ENCODE peak calls at places on chromosomes 3 and 15, in four cellular contexts. P, E, G and J are unnamed samples.
A peak's percentile ranks its signal among the peaks of the same experiment; 100 is the strongest.

GRCh38 chr3:184491867-184492615 is 69.5 kb upstream of the EPHB3 start:
- DNase-seq in P (no peak), E (peak; percentile 67), G (no peak), J (peak; percentile 69)

GRCh38 chr3:16060358-16060852 is 114.1 kb upstream of the GALNT15 start:
- DNase-seq in P (no peak), E (peak; percentile 86), G (peak; percentile 70), J (peak; percentile 80)

GRCh38 chr3:46960081-46960701 is 16.4 kb downstream of the CCDC12 start:
- DNase-seq in P (peak; percentile 47), E (no peak), G (no peak), J (peak; percentile 63)

GRCh38 chr3:128080323-128080898 is 28.2 kb downstream of the SEC61A1 start:
- DNase-seq in P (no peak), E (no peak), G (no peak), J (no peak)

GRCh38 chr15:57599299-57599810 is 7.7 kb downstream of the MYZAP start:
- DNase-seq in P (no peak), E (no peak), G (no peak), J (no peak)

GRCh38 chr3:125191256-125191655 is 21.3 kb downstream of the SLC12A8 start:
- DNase-seq in P (no peak), E (no peak), G (no peak), J (no peak)

GRCh38 chr3:138608322-138609214 is at the start of gene FAIM:
- DNase-seq in P (peak; percentile 71), E (peak; percentile 87), G (peak; percentile 72), J (peak; percentile 92)

GRCh38 chr3:94440767-94441493 is 378.1 kb downstream of the NSUN3 start:
- DNase-seq in P (no peak), E (no peak), G (no peak), J (no peak)

GRCh38 chr15:70528270-70528706 is 235.1 kb downstream of the UACA start:
- DNase-seq in P (no peak), E (no peak), G (no peak), J (no peak)

GRCh38 chr3:50572801-50573371 is 3.6 kb downstream of the HEMK1 start:
- DNase-seq in P (no peak), E (no peak), G (no peak), J (no peak)

GRCh38 chr3:66138336-66139234 is 82.2 kb upstream of the SLC25A26 start:
- DNase-seq in P (peak; percentile 79), E (no peak), G (peak; percentile 33), J (no peak)

GRCh38 chr3:186922790-186923189 is 7.5 kb upstream of the ST6GAL1 start:
- DNase-seq in P (no peak), E (no peak), G (no peak), J (no peak)

GRCh38 chr15:23646165-23647000 is 1.3 kb downstream of the MAGEL2 start:
- DNase-seq in P (no peak), E (peak; percentile 42), G (no peak), J (no peak)

GRCh38 chr3:67685499-67685898 is 31.1 kb upstream of the SUCLG2 start:
- DNase-seq in P (no peak), E (no peak), G (no peak), J (no peak)

GRCh38 chr15:48413304-48413703 is 82.1 kb downstream of the DUT start:
- DNase-seq in P (no peak), E (no peak), G (no peak), J (no peak)

GRCh38 chr15:58773024-58773423 is 1.9 kb downstream of the MINDY2 start:
- DNase-seq in P (no peak), E (no peak), G (no peak), J (no peak)

GRCh38 chr15:62665449-62665848 is 377.1 kb upstream of the TPM1 start:
- DNase-seq in P (no peak), E (no peak), G (no peak), J (no peak)

GRCh38 chr3:123328851-123329635 is 119.8 kb downstream of the ADCY5 start:
- DNase-seq in P (peak; percentile 84), E (peak; percentile 86), G (peak; percentile 80), J (peak; percentile 88)

GRCh38 chr15:49649987-49650386 is 29.1 kb downstream of the DTWD1 start:
- DNase-seq in P (no peak), E (no peak), G (no peak), J (no peak)

GRCh38 chr15:75544273-75544862 is 34.7 kb downstream of the PTPN9 start:
- DNase-seq in P (no peak), E (no peak), G (no peak), J (no peak)

GRCh38 chr15:81001180-81002003 is 669 bp downstream of the TLNRD1 start:
- DNase-seq in P (peak; percentile 77), E (peak; percentile 75), G (peak; percentile 69), J (peak; percentile 90)

GRCh38 chr3:165378761-165379160 is 182.6 kb upstream of the SLITRK3 start:
- DNase-seq in P (no peak), E (no peak), G (no peak), J (no peak)

GRCh38 chr3:131555456-131555855 is 52.7 kb upstream of the MRPL3 start:
- DNase-seq in P (no peak), E (no peak), G (no peak), J (no peak)

GRCh38 chr15:72146221-72146620 is 28.0 kb downstream of the SENP8 start:
- DNase-seq in P (no peak), E (no peak), G (no peak), J (no peak)

GRCh38 chr15:73246898-73247297 is 121.9 kb downstream of the HCN4 start:
- DNase-seq in P (no peak), E (no peak), G (no peak), J (no peak)

GRCh38 chr3:44173263-44173662 is 68.4 kb upstream of the TOPAZ1 start:
- DNase-seq in P (no peak), E (no peak), G (no peak), J (no peak)

GRCh38 chr3:11499144-11499543 is 144.6 kb downstream of the VGLL4 start:
- DNase-seq in P (no peak), E (no peak), G (no peak), J (no peak)

GRCh38 chr15:51802593-51802992 is 26.9 kb upstream of the TMOD3 start:
- DNase-seq in P (no peak), E (no peak), G (no peak), J (no peak)

GRCh38 chr3:167723025-167723512 is 11.6 kb downstream of the PDCD10 start:
- DNase-seq in P (no peak), E (no peak), G (no peak), J (no peak)

GRCh38 chr3:71658131-71658530 is 67.1 kb downstream of the EIF4E3 start:
- DNase-seq in P (no peak), E (peak; percentile 80), G (peak; percentile 90), J (peak; percentile 92)

GRCh38 chr3:151593923-151594322 is 133.1 kb upstream of the IGSF10 start:
- DNase-seq in P (no peak), E (no peak), G (no peak), J (no peak)

GRCh38 chr3:48518069-48518468 is 14.1 kb upstream of the SHISA5 start:
- DNase-seq in P (no peak), E (no peak), G (no peak), J (no peak)

GRCh38 chr15:40047413-40048154 is 8.6 kb upstream of the SRP14 start:
- DNase-seq in P (no peak), E (peak; percentile 66), G (peak; percentile 55), J (peak; percentile 84)

GRCh38 chr3:166663194-166663593 is 716.9 kb downstream of the ZBBX start:
- DNase-seq in P (no peak), E (no peak), G (no peak), J (no peak)

GRCh38 chr15:41870689-41871081 is 23.2 kb downstream of the SPTBN5 start:
- DNase-seq in P (no peak), E (no peak), G (no peak), J (no peak)

DNA sequence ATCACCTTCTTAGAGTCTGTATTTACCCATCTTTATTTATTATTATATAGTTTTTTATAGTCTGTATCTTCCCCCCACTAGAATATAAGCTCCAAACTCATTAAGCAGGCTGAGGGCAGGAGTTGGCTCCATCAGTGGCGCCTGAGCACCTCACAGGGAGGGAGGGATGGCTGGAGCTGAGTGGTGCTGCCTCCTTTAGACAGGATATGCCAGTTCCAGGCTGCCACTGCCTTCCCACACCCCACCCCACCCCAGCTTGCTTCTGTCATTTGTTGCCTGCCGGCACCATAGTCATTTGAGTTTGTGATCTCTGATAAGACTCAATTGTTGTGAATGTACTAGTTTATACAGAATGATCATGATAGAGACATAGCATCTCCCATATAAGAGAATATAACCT is 85.5 kb downstream of the KLHL25 start:
- DNase-seq in P (no peak), E (no peak), G (no peak), J (no peak)
- H3K4me1 ChIP-seq in P (no peaks in the 10 kb centered on the region), E (peaks cover 37% of the 10 kb centered on the region), G (peaks cover 34% of the 10 kb centered on the region), J (peaks cover 8% of the 10 kb centered on the region)

DNA sequence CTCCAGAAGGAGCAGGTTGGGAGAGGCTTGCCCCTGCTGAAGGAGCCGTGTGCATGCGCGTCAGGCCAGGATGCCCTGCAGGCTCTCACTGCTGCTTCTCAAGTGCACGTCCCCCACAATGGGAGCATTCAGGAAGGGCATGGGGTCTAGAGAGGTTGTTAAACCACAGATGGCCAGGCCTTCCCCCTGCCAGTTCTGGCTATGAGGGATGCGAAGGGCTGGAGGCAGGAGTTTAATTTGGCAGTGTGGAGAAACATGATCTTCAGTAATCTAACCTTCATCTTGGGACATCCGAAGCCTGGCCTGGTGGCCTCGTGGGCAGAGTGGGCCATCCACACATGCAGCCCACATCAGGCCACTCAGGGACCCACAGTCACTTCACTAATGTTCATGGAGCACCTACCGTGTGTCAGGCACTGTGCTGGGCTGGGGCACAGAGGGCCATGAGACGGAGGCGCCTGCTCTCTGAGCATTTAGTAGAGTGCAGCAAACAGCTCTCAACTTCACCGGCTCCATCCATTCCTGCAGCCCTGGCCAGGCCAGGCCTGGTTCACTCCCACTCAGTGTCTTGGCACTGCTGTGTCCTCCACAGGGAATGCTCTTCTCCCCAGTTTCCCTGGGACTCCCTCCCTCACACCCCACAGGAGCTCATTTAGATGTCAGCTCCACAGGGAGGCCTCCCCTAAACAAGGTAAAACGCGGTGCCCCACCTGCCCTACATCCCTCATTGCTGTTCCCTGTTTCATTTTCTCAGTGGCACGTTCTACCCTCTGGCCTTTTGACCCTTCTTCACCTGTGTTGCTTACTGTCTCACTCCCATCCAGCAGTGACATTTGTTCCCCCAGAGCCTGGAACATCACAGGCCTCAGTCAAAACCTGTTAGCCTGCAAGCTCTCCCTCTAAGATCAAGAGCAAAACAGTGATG is 4.0 kb downstream of the CFAP100 start:
- DNase-seq in P (no peak), E (peak; percentile 17), G (no peak), J (no peak)
- H3K27ac ChIP-seq in P (no peak overlapping the region), E (no peak overlapping the region), G (no peak overlapping the region), J (no peak overlapping the region)

DNA sequence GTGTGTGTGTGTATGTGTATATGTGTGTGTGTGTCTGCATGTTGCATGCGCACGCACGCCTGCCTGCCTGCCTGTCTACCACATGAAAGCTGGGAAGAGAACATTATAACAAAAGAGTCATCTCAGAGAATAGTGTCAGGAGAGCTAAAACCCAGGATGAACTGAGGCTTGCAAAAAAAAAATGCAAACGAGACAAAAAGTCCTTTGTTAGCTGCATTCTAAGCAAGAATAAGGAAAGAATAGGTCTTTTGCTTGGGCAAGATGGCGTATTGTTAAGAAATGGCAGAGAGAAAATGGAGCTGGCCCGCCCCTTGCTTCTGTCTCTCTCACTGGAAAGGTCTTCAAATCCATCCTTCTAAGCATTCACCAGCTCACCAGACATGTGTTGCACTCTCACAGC is 16.4 kb downstream of the WNT7A start:
- DNase-seq in P (peak; percentile 41), E (no peak), G (no peak), J (no peak)
- H3K4me1 ChIP-seq in P (peaks cover 13% of the 10 kb centered on the region), E (no peaks in the 10 kb centered on the region), G (no peaks in the 10 kb centered on the region), J (no peaks in the 10 kb centered on the region)

GRCh38 chr3:55159711-55160110 is 231.9 kb upstream of the LRTM1 start:
- DNase-seq in P (no peak), E (no peak), G (no peak), J (no peak)
- H3K27ac ChIP-seq in P (no peak overlapping the region), E (no peak overlapping the region), G (no peak overlapping the region), J (no peak overlapping the region)